ENCODE peak calls at places on chromosomes 3 and 15, in four cellular contexts. Z, T, L and H are unnamed samples.

GRCh38 chr15:67059127-67059553 is 6.3 kb upstream of the SMAD3 start:
- DNase-seq in T (no peak), L (peak; percentile 64), Z (no peak), H (no peak)

GRCh38 chr15:35078221-35078915 is 6.7 kb downstream of the NANOGP8 start:
- DNase-seq in T (peak; percentile 78), L (peak; percentile 31), Z (no peak), H (peak; percentile 46)

GRCh38 chr15:40942337-40942854 is 10.9 kb upstream of the CHAC1 start:
- DNase-seq in Z (no peak), T (no peak), L (no peak), H (no peak)

GRCh38 chr3:192408721-192409151 is 318.6 kb downstream of the FGF12 start:
- DNase-seq in L (no peak), Z (peak; percentile 11), T (peak; percentile 24), H (peak; percentile 53)

GRCh38 chr3:174931969-174932368 is 72.8 kb downstream of the NAALADL2 start:
- DNase-seq in Z (no peak), T (no peak), L (no peak), H (no peak)

GRCh38 chr3:101284757-101285156 is 35.6 kb downstream of the IMPG2 start:
- DNase-seq in L (no peak), Z (no peak), T (no peak), H (no peak)

GRCh38 chr15:72047020-72047419 is 70.9 kb downstream of the MYO9A start:
- DNase-seq in L (no peak), Z (no peak), T (peak; percentile 28), H (no peak)

GRCh38 chr15:79091204-79091867 is 756 bp upstream of the RASGRF1 start:
- DNase-seq in Z (no peak), L (no peak), T (peak; percentile 24), H (no peak)

GRCh38 chr3:30488070-30488756 is 118.2 kb upstream of the TGFBR2 start:
- DNase-seq in T (no peak), Z (no peak), L (no peak), H (no peak)

GRCh38 chr3:123138819-123139517 is 62.8 kb upstream of the SEC22A start:
- DNase-seq in Z (no peak), L (no peak), T (no peak), H (no peak)

GRCh38 chr15:96038650-96039049 is 291.9 kb upstream of the NR2F2 start:
- DNase-seq in T (peak; percentile 24), Z (no peak), L (no peak), H (no peak)

GRCh38 chr15:101029971-101030661 is 111.0 kb downstream of the LRRK1 start:
- DNase-seq in L (peak; percentile 15), T (no peak), Z (no peak), H (no peak)

GRCh38 chr3:185754920-185755319 is 69.9 kb downstream of the IGF2BP2 start:
- DNase-seq in L (no peak), Z (no peak), T (no peak), H (no peak)

GRCh38 chr3:169811606-169812123 is 1.0 kb upstream of the LRRIQ4 start:
- DNase-seq in T (peak; percentile 68), L (no peak), Z (no peak), H (no peak)

GRCh38 chr15:91528811-91529210 is 324.7 kb upstream of the SLCO3A1 start:
- DNase-seq in Z (no peak), T (no peak), L (peak; percentile 36), H (no peak)

GRCh38 chr3:175397407-175397806 is 538.3 kb downstream of the NAALADL2 start:
- DNase-seq in L (no peak), Z (no peak), T (peak; percentile 22), H (no peak)

GRCh38 chr15:99976000-99976399 is 242.8 kb upstream of the LYSMD4 start:
- DNase-seq in L (no peak), Z (no peak), T (no peak), H (no peak)

GRCh38 chr3:29696311-29696710 is 415.4 kb downstream of the RBMS3 start:
- DNase-seq in Z (no peak), L (no peak), T (peak; percentile 56), H (no peak)

GRCh38 chr3:63975705-63976104 is 47.6 kb downstream of the PSMD6 start:
- DNase-seq in Z (no peak), L (no peak), T (peak; percentile 87), H (no peak)

GRCh38 chr15:99682455-99682854 is 50.8 kb downstream of the LYSMD4 start:
- DNase-seq in T (peak; percentile 96), L (no peak), Z (no peak), H (no peak)

GRCh38 chr3:13305623-13306022 is 114.5 kb downstream of the NUP210 start:
- DNase-seq in Z (no peak), T (no peak), L (no peak), H (no peak)

GRCh38 chr3:141308588-141309218 is 59.6 kb upstream of the ZBTB38 start:
- DNase-seq in T (peak; percentile 65), L (peak; percentile 65), Z (peak; percentile 42), H (no peak)

GRCh38 chr3:184740509-184741258 is 28.8 kb upstream of the MAGEF1 start:
- DNase-seq in Z (no peak), T (peak; percentile 28), L (peak; percentile 14), H (no peak)

GRCh38 chr15:34374816-34375215 is 7.8 kb upstream of the LPCAT4 start:
- DNase-seq in T (no peak), L (no peak), Z (no peak), H (no peak)

GRCh38 chr3:14950274-14950673 is 2.9 kb downstream of the NR2C2 start:
- DNase-seq in T (no peak), L (no peak), Z (no peak), H (no peak)

GRCh38 chr3:50167069-50167781 is 12.1 kb downstream of the SEMA3F start:
- DNase-seq in L (peak; percentile 48), T (no peak), Z (no peak), H (no peak)

GRCh38 chr3:134476977-134477376 is 8.8 kb downstream of the ANAPC13 start:
- DNase-seq in Z (no peak), T (no peak), L (no peak), H (no peak)

GRCh38 chr3:147424325-147424910 is 15.3 kb downstream of the ZIC1 start:
- DNase-seq in T (no peak), L (no peak), Z (no peak), H (no peak)

GRCh38 chr3:139941580-139941979 is 6.6 kb downstream of the CLSTN2 start:
- DNase-seq in L (no peak), Z (no peak), T (no peak), H (no peak)

GRCh38 chr3:23959147-23959900 is 14.2 kb downstream of the NR1D2 start:
- DNase-seq in L (no peak), Z (no peak), T (peak; percentile 94), H (no peak)

GRCh38 chr3:132421832-132422231 is 4.5 kb downstream of the DNAJC13 start:
- DNase-seq in L (no peak), T (peak; percentile 74), Z (no peak), H (no peak)

GRCh38 chr3:194340757-194341400 is 10.2 kb downstream of the CPN2 start:
- DNase-seq in T (no peak), L (no peak), Z (no peak), H (no peak)

GRCh38 chr3:194344012-194344411 is 7.1 kb downstream of the CPN2 start:
- DNase-seq in Z (peak; percentile 73), T (peak; percentile 68), L (peak; percentile 84), H (peak; percentile 91)

GRCh38 chr3:194342861-194343560 is 8.1 kb downstream of the CPN2 start:
- DNase-seq in Z (no peak), T (peak; percentile 32), L (no peak), H (no peak)

GRCh38 chr3:194346035-194346434 is 5.1 kb downstream of the CPN2 start:
- DNase-seq in Z (no peak), T (no peak), L (no peak), H (no peak)

GRCh38 chr3:194343561-194343893 is 7.6 kb downstream of the CPN2 start:
- DNase-seq in L (no peak), T (no peak), Z (no peak), H (no peak)
- TF ChIP-seq CTCF in L (no peak), T (no peak), Z (no peak), H (no peak)

DNA sequence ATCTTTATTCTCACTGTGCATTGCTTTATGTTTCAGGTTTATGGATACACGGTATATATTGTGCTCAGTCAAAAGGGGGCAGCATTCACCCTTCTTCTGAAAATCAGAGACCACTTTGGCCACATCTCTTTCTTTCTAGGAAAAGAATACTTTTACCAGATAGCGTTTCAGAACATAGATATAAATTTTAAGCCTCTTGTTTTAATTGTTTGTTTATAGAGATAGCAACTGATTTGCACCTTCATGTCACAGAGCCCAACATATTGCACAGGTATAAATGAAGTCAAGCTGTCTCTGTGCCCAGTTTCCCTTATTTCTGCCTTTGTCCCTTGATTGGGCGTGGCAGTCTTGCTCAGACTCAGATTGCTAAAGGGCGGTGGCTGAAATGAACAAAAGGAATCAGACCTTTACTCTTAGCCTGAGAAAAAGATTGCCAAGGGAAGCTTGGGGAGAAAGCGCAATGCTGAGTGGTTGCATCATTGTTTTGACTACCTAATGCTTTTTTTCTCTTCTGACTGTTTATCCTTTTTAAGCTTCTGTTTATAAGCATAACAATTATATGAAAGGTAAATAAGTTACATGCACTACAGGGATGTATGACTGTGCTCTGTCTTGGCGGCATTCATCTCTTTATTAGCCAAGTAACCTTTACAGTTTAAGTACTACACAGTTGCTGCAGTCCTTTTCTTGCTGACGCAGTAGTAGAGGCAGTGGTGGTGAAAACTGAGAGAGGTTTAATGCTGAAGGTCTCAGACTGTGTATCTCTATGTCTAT is 70.8 kb upstream of the ZBTB20 start:
- DNase-seq in L (no peak), T (peak; percentile 89), Z (no peak), H (no peak)
- TF ChIP-seq CTCF in L (peak; percentile 38), T (peak; percentile 65), Z (peak; percentile 81), H (peak; percentile 75)

DNA sequence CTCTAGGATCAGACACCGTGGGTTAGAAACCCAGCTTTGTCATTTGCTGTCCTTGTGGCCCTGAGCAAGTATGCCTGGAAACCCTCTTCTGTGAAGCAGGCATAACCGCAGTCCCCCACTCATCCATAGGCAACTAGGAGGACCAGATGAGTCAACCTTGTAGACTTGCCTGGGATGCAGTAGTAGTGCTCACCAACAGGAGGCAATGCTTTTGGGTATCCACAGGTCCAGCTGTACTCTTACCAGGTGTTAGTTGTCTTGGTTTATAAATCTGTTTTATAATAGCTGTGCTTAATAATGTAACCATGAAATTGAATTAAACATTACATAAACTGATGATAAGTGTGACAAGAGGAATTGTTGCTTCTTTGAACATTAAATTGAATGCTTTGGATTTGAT is 389.3 kb downstream of the IL20RB start:
- DNase-seq in L (no peak), T (no peak), Z (no peak), H (no peak)
- TF ChIP-seq CTCF in L (no peak), T (no peak), Z (peak; percentile 55), H (no peak)

GRCh38 chr3:112530573-112530972 is 31.2 kb downstream of the ATG3 start:
- DNase-seq in T (no peak), Z (no peak), L (no peak), H (no peak)

DNA sequence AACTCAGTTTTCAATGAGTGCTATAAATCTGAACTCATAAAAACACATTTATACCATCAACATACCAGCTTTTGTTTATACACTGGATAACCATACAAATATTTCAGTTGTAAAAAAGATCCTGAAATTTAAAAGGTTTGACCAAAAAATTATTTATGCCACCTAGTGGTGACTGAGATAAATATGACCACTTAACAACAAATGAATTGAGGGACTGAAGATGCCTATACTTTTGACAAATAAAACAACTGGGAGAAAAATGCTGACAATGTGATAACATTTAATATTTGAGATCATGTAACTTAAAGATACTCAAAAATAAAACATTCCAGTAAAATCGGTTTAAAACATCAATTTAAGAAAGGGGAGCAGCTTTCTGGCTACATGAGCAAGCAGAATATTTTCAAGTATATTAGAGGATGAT is 30.4 kb downstream of the ATG3 start:
- DNase-seq in L (no peak), Z (no peak), T (peak; percentile 67), H (no peak)
- TF ChIP-seq CTCF in L (peak; percentile 80), Z (peak; percentile 68), T (peak; percentile 18), H (peak; percentile 57)

GRCh38 chr3:98596902-98597500 is 3.6 kb upstream of the CPOX start:
- DNase-seq in L (no peak), T (peak; percentile 62), Z (no peak), H (no peak)
- TF ChIP-seq CTCF in L (peak; percentile 81), T (peak; percentile 58), Z (peak; percentile 66), H (peak; percentile 36)